ENCODE peak calls at places on chromosomes 13 and 19, in four cellular contexts. One of them, this sample, is unnamed.

GRCh38 chr13:113557013-113557412 is 27.5 kb upstream of the TFDP1 start:
- DNase-seq in cortex of kidney: no peak
- DNase-seq in stimulated activated CD4-positive, alpha-beta T cell treated with anti-CD3 and anti-CD28 coated beads, TNF-alpha, amount 100 ng/mL, for 4 hours: no peak
- DNase-seq in hypothalamus: no peak
- DNase-seq in this sample: no peak

GRCh38 chr19:15332311-15332996 is at the start of gene BRD4:
- DNase-seq in cortex of kidney: no peak
- DNase-seq in stimulated activated CD4-positive, alpha-beta T cell treated with anti-CD3 and anti-CD28 coated beads, TNF-alpha, amount 100 ng/mL, for 4 hours: peak
- DNase-seq in hypothalamus: peak
- DNase-seq in this sample: peak

GRCh38 chr19:19517235-19517619 is 1.2 kb downstream of the NDUFA13 start:
- DNase-seq in cortex of kidney: no peak
- DNase-seq in stimulated activated CD4-positive, alpha-beta T cell treated with anti-CD3 and anti-CD28 coated beads, TNF-alpha, amount 100 ng/mL, for 4 hours: no peak
- DNase-seq in hypothalamus: no peak
- DNase-seq in this sample: no peak

GRCh38 chr19:3054972-3055740 is 7.1 kb downstream of the TLE5 start:
- DNase-seq in cortex of kidney: no peak
- DNase-seq in stimulated activated CD4-positive, alpha-beta T cell treated with anti-CD3 and anti-CD28 coated beads, TNF-alpha, amount 100 ng/mL, for 4 hours: no peak
- DNase-seq in hypothalamus: no peak
- DNase-seq in this sample: no peak

GRCh38 chr13:30314562-30314961 is 7.2 kb upstream of the KATNAL1 start:
- DNase-seq in cortex of kidney: no peak
- DNase-seq in stimulated activated CD4-positive, alpha-beta T cell treated with anti-CD3 and anti-CD28 coated beads, TNF-alpha, amount 100 ng/mL, for 4 hours: no peak
- DNase-seq in hypothalamus: no peak
- DNase-seq in this sample: no peak

GRCh38 chr19:45125975-45126493 is 33.1 kb downstream of the PPP1R37 start:
- DNase-seq in cortex of kidney: no peak
- DNase-seq in stimulated activated CD4-positive, alpha-beta T cell treated with anti-CD3 and anti-CD28 coated beads, TNF-alpha, amount 100 ng/mL, for 4 hours: peak
- DNase-seq in hypothalamus: no peak
- DNase-seq in this sample: no peak

GRCh38 chr13:104008571-104009435 is 942.6 kb upstream of the SLC10A2 start:
- DNase-seq in cortex of kidney: no peak
- DNase-seq in stimulated activated CD4-positive, alpha-beta T cell treated with anti-CD3 and anti-CD28 coated beads, TNF-alpha, amount 100 ng/mL, for 4 hours: no peak
- DNase-seq in hypothalamus: no peak
- DNase-seq in this sample: no peak

GRCh38 chr13:114099918-114100445 is 32.4 kb downstream of the RASA3 start:
- DNase-seq in cortex of kidney: no peak
- DNase-seq in stimulated activated CD4-positive, alpha-beta T cell treated with anti-CD3 and anti-CD28 coated beads, TNF-alpha, amount 100 ng/mL, for 4 hours: no peak
- DNase-seq in hypothalamus: no peak
- DNase-seq in this sample: no peak

GRCh38 chr13:112444001-112444311 is 67.8 kb downstream of the SPACA7 start:
- DNase-seq in cortex of kidney: no peak
- DNase-seq in stimulated activated CD4-positive, alpha-beta T cell treated with anti-CD3 and anti-CD28 coated beads, TNF-alpha, amount 100 ng/mL, for 4 hours: no peak
- DNase-seq in hypothalamus: peak
- DNase-seq in this sample: no peak

GRCh38 chr19:50264483-50265186 is 61.2 kb downstream of the MYH14 start:
- DNase-seq in cortex of kidney: no peak
- DNase-seq in stimulated activated CD4-positive, alpha-beta T cell treated with anti-CD3 and anti-CD28 coated beads, TNF-alpha, amount 100 ng/mL, for 4 hours: no peak
- DNase-seq in hypothalamus: no peak
- DNase-seq in this sample: no peak

GRCh38 chr13:33139186-33139585 is 123.0 kb downstream of the KL start:
- DNase-seq in cortex of kidney: no peak
- DNase-seq in stimulated activated CD4-positive, alpha-beta T cell treated with anti-CD3 and anti-CD28 coated beads, TNF-alpha, amount 100 ng/mL, for 4 hours: no peak
- DNase-seq in hypothalamus: no peak
- DNase-seq in this sample: no peak

GRCh38 chr19:39813264-39813998 is 20.5 kb downstream of the DYRK1B start:
- DNase-seq in cortex of kidney: no peak
- DNase-seq in stimulated activated CD4-positive, alpha-beta T cell treated with anti-CD3 and anti-CD28 coated beads, TNF-alpha, amount 100 ng/mL, for 4 hours: no peak
- DNase-seq in hypothalamus: no peak
- DNase-seq in this sample: no peak

GRCh38 chr19:858868-859843 is at the start of gene CFD:
- DNase-seq in cortex of kidney: no peak
- DNase-seq in stimulated activated CD4-positive, alpha-beta T cell treated with anti-CD3 and anti-CD28 coated beads, TNF-alpha, amount 100 ng/mL, for 4 hours: no peak
- DNase-seq in hypothalamus: no peak
- DNase-seq in this sample: peak

GRCh38 chr13:27375686-27376326 is 48.6 kb upstream of the GTF3A start:
- DNase-seq in cortex of kidney: no peak
- DNase-seq in stimulated activated CD4-positive, alpha-beta T cell treated with anti-CD3 and anti-CD28 coated beads, TNF-alpha, amount 100 ng/mL, for 4 hours: peak
- DNase-seq in hypothalamus: no peak
- DNase-seq in this sample: no peak

GRCh38 chr19:30085394-30085793 is 143.4 kb downstream of the URI1 start:
- DNase-seq in cortex of kidney: no peak
- DNase-seq in stimulated activated CD4-positive, alpha-beta T cell treated with anti-CD3 and anti-CD28 coated beads, TNF-alpha, amount 100 ng/mL, for 4 hours: no peak
- DNase-seq in hypothalamus: no peak
- DNase-seq in this sample: no peak

GRCh38 chr19:6250909-6251308 is 28.9 kb downstream of the MLLT1 start:
- DNase-seq in cortex of kidney: no peak
- DNase-seq in stimulated activated CD4-positive, alpha-beta T cell treated with anti-CD3 and anti-CD28 coated beads, TNF-alpha, amount 100 ng/mL, for 4 hours: no peak
- DNase-seq in hypothalamus: no peak
- DNase-seq in this sample: no peak

GRCh38 chr13:43377149-43377548 is 353.8 kb downstream of the DNAJC15 start:
- DNase-seq in cortex of kidney: no peak
- DNase-seq in stimulated activated CD4-positive, alpha-beta T cell treated with anti-CD3 and anti-CD28 coated beads, TNF-alpha, amount 100 ng/mL, for 4 hours: no peak
- DNase-seq in hypothalamus: no peak
- DNase-seq in this sample: no peak

GRCh38 chr19:16591803-16592556 is 19.8 kb upstream of the SLC35E1 start:
- DNase-seq in cortex of kidney: no peak
- DNase-seq in stimulated activated CD4-positive, alpha-beta T cell treated with anti-CD3 and anti-CD28 coated beads, TNF-alpha, amount 100 ng/mL, for 4 hours: no peak
- DNase-seq in hypothalamus: no peak
- DNase-seq in this sample: no peak

GRCh38 chr19:38213911-38214625 is 10.0 kb downstream of the DPF1 start:
- DNase-seq in cortex of kidney: no peak
- DNase-seq in stimulated activated CD4-positive, alpha-beta T cell treated with anti-CD3 and anti-CD28 coated beads, TNF-alpha, amount 100 ng/mL, for 4 hours: no peak
- DNase-seq in hypothalamus: peak
- DNase-seq in this sample: no peak

GRCh38 chr19:42284641-42285341 is 15.7 kb downstream of the CIC start:
- DNase-seq in cortex of kidney: no peak
- DNase-seq in stimulated activated CD4-positive, alpha-beta T cell treated with anti-CD3 and anti-CD28 coated beads, TNF-alpha, amount 100 ng/mL, for 4 hours: no peak
- DNase-seq in hypothalamus: no peak
- DNase-seq in this sample: peak

GRCh38 chr13:48626077-48626449 is 27.7 kb upstream of the CYSLTR2 start:
- DNase-seq in cortex of kidney: no peak
- DNase-seq in stimulated activated CD4-positive, alpha-beta T cell treated with anti-CD3 and anti-CD28 coated beads, TNF-alpha, amount 100 ng/mL, for 4 hours: no peak
- DNase-seq in hypothalamus: no peak
- DNase-seq in this sample: no peak

This sample was measured in C1 segment of cervical spinal cord.